ENCODE peak calls at places on chromosomes 11 and 22, in ten cellular contexts. One of them, this sample, is unnamed.

GRCh38 chr11:8252946-8253345 is 10.7 kb downstream of the LMO1 start:
- DNase-seq in spleen: peak
- DNase-seq in HepG2: no peak
- DNase-seq in sigmoid colon: peak
- DNase-seq in suprapubic skin: peak
- DNase-seq in adrenal gland: peak
- DNase-seq in Peyer's patch: peak
- DNase-seq in endothelial cell of umbilical vein: no peak
- DNase-seq in A549: no peak
- DNase-seq in heart left ventricle: no peak
- DNase-seq in this sample: no peak

GRCh38 chr11:72828081-72828567 is 13.9 kb downstream of the ATG16L2 start:
- DNase-seq in sigmoid colon: no peak
- DNase-seq in spleen: no peak
- DNase-seq in HepG2: no peak
- DNase-seq in adrenal gland: peak
- DNase-seq in endothelial cell of umbilical vein: no peak
- DNase-seq in heart left ventricle: no peak
- DNase-seq in Peyer's patch: peak
- DNase-seq in A549: no peak
- DNase-seq in suprapubic skin: peak
- DNase-seq in this sample: no peak

GRCh38 chr22:46830001-46830715 is 67.7 kb downstream of the TBC1D22A start:
- DNase-seq in adrenal gland: peak
- DNase-seq in sigmoid colon: peak
- DNase-seq in HepG2: no peak
- DNase-seq in Peyer's patch: no peak
- DNase-seq in A549: peak
- DNase-seq in endothelial cell of umbilical vein: peak
- DNase-seq in heart left ventricle: peak
- DNase-seq in spleen: peak
- DNase-seq in suprapubic skin: no peak
- DNase-seq in this sample: peak

GRCh38 chr22:24434472-24435322 is 7.3 kb downstream of the ADORA2A start:
- DNase-seq in endothelial cell of umbilical vein: no peak
- DNase-seq in A549: no peak
- DNase-seq in spleen: peak
- DNase-seq in HepG2: no peak
- DNase-seq in suprapubic skin: no peak
- DNase-seq in sigmoid colon: peak
- DNase-seq in heart left ventricle: peak
- DNase-seq in adrenal gland: peak
- DNase-seq in Peyer's patch: peak
- DNase-seq in this sample: no peak

GRCh38 chr22:37284807-37285355 is 2.6 kb downstream of the CYTH4 start:
- DNase-seq in suprapubic skin: no peak
- DNase-seq in heart left ventricle: peak
- DNase-seq in spleen: peak
- DNase-seq in HepG2: no peak
- DNase-seq in endothelial cell of umbilical vein: no peak
- DNase-seq in adrenal gland: peak
- DNase-seq in A549: no peak
- DNase-seq in Peyer's patch: no peak
- DNase-seq in sigmoid colon: peak
- DNase-seq in this sample: peak

GRCh38 chr11:27930946-27931345 is 177.0 kb downstream of the KIF18A start:
- DNase-seq in A549: no peak
- DNase-seq in HepG2: no peak
- DNase-seq in endothelial cell of umbilical vein: no peak
- DNase-seq in adrenal gland: no peak
- DNase-seq in suprapubic skin: no peak
- DNase-seq in spleen: no peak
- DNase-seq in sigmoid colon: no peak
- DNase-seq in heart left ventricle: no peak
- DNase-seq in Peyer's patch: no peak
- DNase-seq in this sample: no peak

GRCh38 chr22:47053013-47053864 is 290.8 kb downstream of the TBC1D22A start:
- DNase-seq in Peyer's patch: peak
- DNase-seq in sigmoid colon: no peak
- DNase-seq in endothelial cell of umbilical vein: no peak
- DNase-seq in HepG2: no peak
- DNase-seq in A549: no peak
- DNase-seq in spleen: peak
- DNase-seq in adrenal gland: no peak
- DNase-seq in suprapubic skin: no peak
- DNase-seq in heart left ventricle: no peak
- DNase-seq in this sample: no peak

GRCh38 chr22:31583861-31584485 is 78.0 kb downstream of the PISD start:
- DNase-seq in HepG2: no peak
- DNase-seq in adrenal gland: no peak
- DNase-seq in suprapubic skin: peak
- DNase-seq in Peyer's patch: no peak
- DNase-seq in spleen: no peak
- DNase-seq in A549: no peak
- DNase-seq in heart left ventricle: no peak
- DNase-seq in sigmoid colon: no peak
- DNase-seq in endothelial cell of umbilical vein: peak
- DNase-seq in this sample: no peak

GRCh38 chr11:60970890-60971289 is 590 bp upstream of the CD6 start:
- DNase-seq in Peyer's patch: no peak
- DNase-seq in spleen: no peak
- DNase-seq in A549: no peak
- DNase-seq in adrenal gland: no peak
- DNase-seq in sigmoid colon: no peak
- DNase-seq in heart left ventricle: no peak
- DNase-seq in endothelial cell of umbilical vein: no peak
- DNase-seq in suprapubic skin: no peak
- DNase-seq in HepG2: no peak
- DNase-seq in this sample: no peak

GRCh38 chr11:108223449-108224149 is 732 bp downstream of the ATM start:
- DNase-seq in HepG2: no peak
- DNase-seq in A549: no peak
- DNase-seq in sigmoid colon: no peak
- DNase-seq in suprapubic skin: no peak
- DNase-seq in adrenal gland: no peak
- DNase-seq in heart left ventricle: no peak
- DNase-seq in endothelial cell of umbilical vein: no peak
- DNase-seq in Peyer's patch: no peak
- DNase-seq in spleen: no peak
- DNase-seq in this sample: no peak

GRCh38 chr11:108222686-108223448 is at the start of gene ATM:
- DNase-seq in sigmoid colon: peak
- DNase-seq in HepG2: peak
- DNase-seq in Peyer's patch: peak
- DNase-seq in A549: peak
- DNase-seq in heart left ventricle: peak
- DNase-seq in suprapubic skin: peak
- DNase-seq in endothelial cell of umbilical vein: peak
- DNase-seq in spleen: peak
- DNase-seq in adrenal gland: peak
- DNase-seq in this sample: peak

GRCh38 chr11:108220721-108221346 is 1.6 kb downstream of the NPAT start:
- DNase-seq in heart left ventricle: no peak
- DNase-seq in endothelial cell of umbilical vein: no peak
- DNase-seq in spleen: no peak
- DNase-seq in adrenal gland: no peak
- DNase-seq in A549: no peak
- DNase-seq in Peyer's patch: no peak
- DNase-seq in suprapubic skin: no peak
- DNase-seq in HepG2: no peak
- DNase-seq in sigmoid colon: no peak
- DNase-seq in this sample: no peak

GRCh38 chr11:108221981-108222685 is at the start of gene NPAT:
- DNase-seq in sigmoid colon: no peak
- DNase-seq in Peyer's patch: no peak
- DNase-seq in heart left ventricle: no peak
- DNase-seq in adrenal gland: no peak
- DNase-seq in HepG2: no peak
- DNase-seq in spleen: no peak
- DNase-seq in endothelial cell of umbilical vein: no peak
- DNase-seq in A549: no peak
- DNase-seq in suprapubic skin: no peak
- DNase-seq in this sample: no peak

GRCh38 chr11:108221401-108221800 is 1.0 kb downstream of the NPAT start:
- DNase-seq in endothelial cell of umbilical vein: peak
- DNase-seq in A549: no peak
- DNase-seq in spleen: no peak
- DNase-seq in heart left ventricle: no peak
- DNase-seq in HepG2: no peak
- DNase-seq in Peyer's patch: no peak
- DNase-seq in sigmoid colon: no peak
- DNase-seq in adrenal gland: no peak
- DNase-seq in suprapubic skin: no peak
- DNase-seq in this sample: no peak
- H3K27ac ChIP-seq in endothelial cell of umbilical vein: peak
- H3K27ac ChIP-seq in A549: peak
- H3K27ac ChIP-seq in spleen: peak
- H3K27ac ChIP-seq in heart left ventricle: peak
- H3K27ac ChIP-seq in HepG2: peak
- H3K27ac ChIP-seq in Peyer's patch: peak
- H3K27ac ChIP-seq in sigmoid colon: peak
- H3K27ac ChIP-seq in adrenal gland: peak
- H3K27ac ChIP-seq in suprapubic skin: peak
- H3K27ac ChIP-seq in this sample: peak

GRCh38 chr11:86372586-86372985 is 2.1 kb upstream of the CCDC81 start:
- DNase-seq in A549: no peak
- DNase-seq in HepG2: no peak
- DNase-seq in suprapubic skin: no peak
- DNase-seq in sigmoid colon: no peak
- DNase-seq in spleen: no peak
- DNase-seq in Peyer's patch: no peak
- DNase-seq in heart left ventricle: no peak
- DNase-seq in adrenal gland: no peak
- DNase-seq in endothelial cell of umbilical vein: no peak
- DNase-seq in this sample: no peak

GRCh38 chr11:86374121-86374520 is 566 bp upstream of the CCDC81 start:
- DNase-seq in A549: no peak
- DNase-seq in endothelial cell of umbilical vein: peak
- DNase-seq in Peyer's patch: no peak
- DNase-seq in suprapubic skin: no peak
- DNase-seq in HepG2: no peak
- DNase-seq in heart left ventricle: no peak
- DNase-seq in sigmoid colon: no peak
- DNase-seq in adrenal gland: no peak
- DNase-seq in spleen: no peak
- DNase-seq in this sample: no peak

GRCh38 chr11:86377972-86378371 is 3.3 kb downstream of the CCDC81 start:
- DNase-seq in endothelial cell of umbilical vein: no peak
- DNase-seq in adrenal gland: no peak
- DNase-seq in HepG2: no peak
- DNase-seq in spleen: no peak
- DNase-seq in A549: no peak
- DNase-seq in suprapubic skin: no peak
- DNase-seq in Peyer's patch: no peak
- DNase-seq in sigmoid colon: no peak
- DNase-seq in heart left ventricle: no peak
- DNase-seq in this sample: no peak

GRCh38 chr11:86370922-86371614 is 3.6 kb upstream of the CCDC81 start:
- DNase-seq in adrenal gland: no peak
- DNase-seq in endothelial cell of umbilical vein: peak
- DNase-seq in spleen: no peak
- DNase-seq in suprapubic skin: no peak
- DNase-seq in sigmoid colon: no peak
- DNase-seq in HepG2: peak
- DNase-seq in Peyer's patch: no peak
- DNase-seq in heart left ventricle: no peak
- DNase-seq in A549: no peak
- DNase-seq in this sample: no peak

DNA sequence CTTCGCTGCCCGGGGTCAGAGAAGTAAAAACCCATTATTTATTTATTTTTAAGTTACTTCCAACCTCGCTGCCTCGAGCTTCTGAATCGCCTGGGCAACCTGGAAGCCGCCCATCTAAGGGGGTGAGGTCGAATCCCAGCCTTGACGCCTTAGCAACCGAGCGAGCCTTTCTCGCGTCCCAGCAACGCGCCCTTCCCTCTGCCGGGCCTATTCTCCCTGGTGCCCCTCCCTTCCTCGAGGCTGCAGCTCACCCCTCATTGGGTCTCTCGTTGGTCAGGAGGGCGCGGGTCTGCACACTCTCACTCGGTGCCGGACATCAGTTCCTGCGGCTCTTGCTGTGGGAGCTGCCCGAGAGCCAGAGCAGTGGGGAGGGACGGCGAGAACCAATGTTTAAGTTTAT is at the start of gene CCDC81:
- DNase-seq in adrenal gland: no peak
- DNase-seq in suprapubic skin: no peak
- DNase-seq in heart left ventricle: peak
- DNase-seq in spleen: no peak
- DNase-seq in A549: no peak
- DNase-seq in HepG2: no peak
- DNase-seq in sigmoid colon: no peak
- DNase-seq in Peyer's patch: no peak
- DNase-seq in endothelial cell of umbilical vein: peak
- DNase-seq in this sample: no peak
- H3K4me3 ChIP-seq in adrenal gland: peak
- H3K4me3 ChIP-seq in suprapubic skin: peak
- H3K4me3 ChIP-seq in heart left ventricle: peak
- H3K4me3 ChIP-seq in spleen: no peak
- H3K4me3 ChIP-seq in A549: no peak
- H3K4me3 ChIP-seq in HepG2: no peak
- H3K4me3 ChIP-seq in sigmoid colon: peak
- H3K4me3 ChIP-seq in Peyer's patch: no peak
- H3K4me3 ChIP-seq in endothelial cell of umbilical vein: peak
- H3K4me3 ChIP-seq in this sample: no peak

GRCh38 chr22:36160499-36160942 is at the start of gene APOL3:
- DNase-seq in HepG2: no peak
- DNase-seq in adrenal gland: peak
- DNase-seq in A549: no peak
- DNase-seq in heart left ventricle: peak
- DNase-seq in spleen: peak
- DNase-seq in sigmoid colon: peak
- DNase-seq in Peyer's patch: peak
- DNase-seq in suprapubic skin: peak
- DNase-seq in endothelial cell of umbilical vein: peak
- DNase-seq in this sample: peak
- TF ChIP-seq POLR2A in HepG2: no peak
- TF ChIP-seq POLR2A in adrenal gland: no peak
- TF ChIP-seq POLR2A in A549: no peak
- TF ChIP-seq POLR2A in heart left ventricle: peak
- TF ChIP-seq POLR2A in spleen: no peak
- TF ChIP-seq POLR2A in sigmoid colon: no peak
- TF ChIP-seq POLR2A in Peyer's patch: peak
- TF ChIP-seq POLR2A in suprapubic skin: no peak
- TF ChIP-seq POLR2A in endothelial cell of umbilical vein: no peak
- TF ChIP-seq POLR2A in this sample: peak

GRCh38 chr22:50246242-50247175 is 1.7 kb upstream of the TUBGCP6 start:
- DNase-seq in suprapubic skin: no peak
- DNase-seq in sigmoid colon: no peak
- DNase-seq in endothelial cell of umbilical vein: no peak
- DNase-seq in A549: peak
- DNase-seq in Peyer's patch: no peak
- DNase-seq in spleen: no peak
- DNase-seq in heart left ventricle: no peak
- DNase-seq in HepG2: peak
- DNase-seq in adrenal gland: no peak
- DNase-seq in this sample: no peak
- H3K27ac ChIP-seq in suprapubic skin: no peak
- H3K27ac ChIP-seq in sigmoid colon: no peak
- H3K27ac ChIP-seq in endothelial cell of umbilical vein: no peak
- H3K27ac ChIP-seq in A549: no peak
- H3K27ac ChIP-seq in Peyer's patch: no peak
- H3K27ac ChIP-seq in spleen: no peak
- H3K27ac ChIP-seq in heart left ventricle: no peak
- H3K27ac ChIP-seq in HepG2: no peak
- H3K27ac ChIP-seq in adrenal gland: no peak
- H3K27ac ChIP-seq in this sample: no peak